ENCODE peak calls at places on chromosomes 1 and 21, in six cellular contexts. F is AG09309, B is right cardiac atrium, J is H7, Y is SJSA1, C is adipocyte. S is an unnamed sample.

GRCh38 chr1:185073725-185074124 is 28.4 kb downstream of the RNF2 start:
- DNase-seq in F (no peak), B (no peak), J (no peak), Y (peak), C (no peak), S (no peak)

GRCh38 chr1:208527197-208527596 is 283.0 kb upstream of the PLXNA2 start:
- DNase-seq in F (no peak), B (no peak), J (no peak), Y (no peak), C (no peak), S (no peak)

GRCh38 chr1:14487671-14488070 is 110.8 kb upstream of the KAZN start:
- DNase-seq in F (no peak), B (no peak), J (no peak), Y (no peak), C (no peak), S (no peak)

GRCh38 chr1:155070721-155071556 is 7.4 kb downstream of the EFNA4 start:
- DNase-seq in F (no peak), B (peak), J (peak), Y (no peak), C (peak), S (no peak)

GRCh38 chr1:18407166-18408045 is 73.3 kb upstream of the KLHDC7A start:
- DNase-seq in F (no peak), B (no peak), J (no peak), Y (no peak), C (no peak), S (no peak)

GRCh38 chr1:215992620-215993019 is 425.5 kb downstream of the KCTD3 start:
- DNase-seq in F (no peak), B (no peak), J (no peak), Y (no peak), C (peak), S (no peak)

GRCh38 chr1:202107801-202108731 is 14.7 kb upstream of the GPR37L1 start:
- DNase-seq in F (no peak), B (peak), J (peak), Y (no peak), C (no peak), S (no peak)

GRCh38 chr1:66495490-66495889 is 38.5 kb upstream of the SGIP1 start:
- DNase-seq in F (peak), B (no peak), J (no peak), Y (no peak), C (peak), S (no peak)

GRCh38 chr1:88673446-88673845 is 10.6 kb upstream of the PKN2 start:
- DNase-seq in F (no peak), B (no peak), J (no peak), Y (no peak), C (peak), S (no peak)

GRCh38 chr1:40818264-40818961 is 34.8 kb downstream of the KCNQ4 start:
- DNase-seq in F (no peak), B (peak), J (peak), Y (no peak), C (peak), S (peak)

GRCh38 chr1:115713906-115714305 is 54.6 kb downstream of the CASQ2 start:
- DNase-seq in F (no peak), B (no peak), J (no peak), Y (no peak), C (no peak), S (no peak)

GRCh38 chr1:53220171-53220961 is at the start of gene CZIB:
- DNase-seq in F (peak), B (peak), J (peak), Y (peak), C (peak), S (peak)

GRCh38 chr1:198927129-198927528 is 288.3 kb downstream of the PTPRC start:
- DNase-seq in F (no peak), B (no peak), J (no peak), Y (no peak), C (no peak), S (no peak)
- H3K4me3 ChIP-seq in F (no peak), B (no peak), J (no peak), Y (no peak), C (no peak), S (no peak)

GRCh38 chr1:162347281-162347680 is 29.4 kb downstream of the SPATA46 start:
- DNase-seq in F (no peak), B (no peak), J (no peak), Y (no peak), C (no peak), S (no peak)
- H3K4me3 ChIP-seq in F (no peak), B (no peak), J (no peak), Y (no peak), C (no peak), S (no peak)

GRCh38 chr21:39010629-39011404 is 172.4 kb downstream of the PSMG1 start:
- DNase-seq in F (no peak), B (no peak), J (no peak), Y (no peak), C (no peak), S (no peak)

GRCh38 chr21:39016740-39017315 is 166.4 kb downstream of the PSMG1 start:
- DNase-seq in F (peak), B (no peak), J (no peak), Y (no peak), C (no peak), S (no peak)

GRCh38 chr21:39012314-39013230 is 170.7 kb downstream of the PSMG1 start:
- DNase-seq in F (no peak), B (no peak), J (no peak), Y (no peak), C (no peak), S (no peak)

GRCh38 chr21:39011911-39012310 is 171.3 kb downstream of the PSMG1 start:
- DNase-seq in F (no peak), B (no peak), J (no peak), Y (no peak), C (no peak), S (no peak)

DNA sequence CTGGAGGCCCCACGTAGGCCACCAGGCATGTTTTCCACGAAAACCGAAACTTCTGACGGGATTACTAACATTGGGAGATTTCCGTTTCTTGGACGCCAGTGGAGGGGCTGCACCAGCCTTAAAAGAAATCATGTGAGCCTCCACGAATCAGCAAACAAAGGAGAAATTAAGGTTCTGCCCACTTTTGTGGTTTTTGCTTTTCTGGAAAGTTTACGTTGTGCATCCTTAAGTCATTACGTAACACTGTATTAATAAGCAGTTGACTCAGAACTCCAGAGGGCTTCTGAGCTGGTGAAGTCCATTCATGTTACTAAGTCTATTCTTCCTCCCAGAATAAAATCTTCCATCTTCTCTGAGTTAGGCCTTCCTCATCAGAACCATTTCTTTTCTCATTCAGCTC is 168.5 kb downstream of the PSMG1 start:
- DNase-seq in F (peak), B (no peak), J (no peak), Y (peak), C (peak), S (peak)
- H3K4me3 ChIP-seq in F (peak), B (no peak), J (no peak), Y (no peak), C (no peak), S (no peak)

GRCh38 chr21:36700295-36700960 is 1.5 kb downstream of the SIM2 start:
- DNase-seq in F (no peak), B (no peak), J (peak), Y (no peak), C (no peak), S (no peak)
- H3K4me3 ChIP-seq in F (no peak), B (peak), J (no peak), Y (no peak), C (peak), S (no peak)

GRCh38 chr1:205343431-205344009 is 13.2 kb downstream of the KLHDC8A start:
- DNase-seq in F (no peak), B (no peak), J (peak), Y (no peak), C (no peak), S (no peak)
- H3K4me3 ChIP-seq in F (no peak), B (peak), J (peak), Y (no peak), C (no peak), S (no peak)

DNA sequence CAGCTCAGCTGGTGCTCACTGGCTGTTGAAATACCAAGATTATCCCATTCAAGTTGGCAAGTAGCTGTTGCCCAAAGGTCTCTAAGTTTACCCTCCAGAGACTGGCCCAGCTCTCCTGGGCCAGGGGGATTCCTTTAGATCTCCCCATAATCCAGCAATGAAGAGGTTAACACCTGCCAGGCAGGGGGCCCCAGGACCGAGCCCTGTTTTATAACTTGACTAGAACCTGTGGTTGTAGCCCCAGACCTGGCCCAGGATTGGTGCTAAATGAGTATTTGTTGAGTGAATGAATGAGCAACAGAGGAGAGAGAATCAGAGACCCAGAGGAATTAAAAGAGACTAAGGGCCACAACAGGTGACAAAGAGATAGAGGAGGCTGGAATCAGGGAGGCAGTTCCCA is 2.6 kb upstream of the RHBG start:
- DNase-seq in F (no peak), B (no peak), J (peak), Y (no peak), C (no peak), S (no peak)
- H3K4me3 ChIP-seq in F (no peak), B (no peak), J (no peak), Y (no peak), C (no peak), S (no peak)

GRCh38 chr1:39214714-39214997 is 10.2 kb downstream of the MACF1 start:
- DNase-seq in F (no peak), B (no peak), J (no peak), Y (no peak), C (no peak), S (no peak)
- H3K4me3 ChIP-seq in F (no peak), B (peak), J (no peak), Y (no peak), C (no peak), S (no peak)

GRCh38 chr1:229432905-229433304 is 989 bp downstream of the ACTA1 start:
- DNase-seq in F (no peak), B (no peak), J (peak), Y (no peak), C (no peak), S (no peak)

GRCh38 chr1:229428256-229428655 is 5.6 kb downstream of the ACTA1 start:
- DNase-seq in F (no peak), B (no peak), J (no peak), Y (no peak), C (no peak), S (no peak)

GRCh38 chr1:229431270-229432115 is 2.4 kb downstream of the ACTA1 start:
- DNase-seq in F (no peak), B (no peak), J (peak), Y (no peak), C (no peak), S (no peak)

GRCh38 chr1:229432116-229432461 is 1.8 kb downstream of the ACTA1 start:
- DNase-seq in F (no peak), B (no peak), J (peak), Y (no peak), C (no peak), S (no peak)

GRCh38 chr1:229430761-229431269 is 3.1 kb downstream of the ACTA1 start:
- DNase-seq in F (no peak), B (peak), J (peak), Y (peak), C (peak), S (no peak)
- H3K4me3 ChIP-seq in F (no peak), B (no peak), J (peak), Y (no peak), C (peak), S (no peak)

DNA sequence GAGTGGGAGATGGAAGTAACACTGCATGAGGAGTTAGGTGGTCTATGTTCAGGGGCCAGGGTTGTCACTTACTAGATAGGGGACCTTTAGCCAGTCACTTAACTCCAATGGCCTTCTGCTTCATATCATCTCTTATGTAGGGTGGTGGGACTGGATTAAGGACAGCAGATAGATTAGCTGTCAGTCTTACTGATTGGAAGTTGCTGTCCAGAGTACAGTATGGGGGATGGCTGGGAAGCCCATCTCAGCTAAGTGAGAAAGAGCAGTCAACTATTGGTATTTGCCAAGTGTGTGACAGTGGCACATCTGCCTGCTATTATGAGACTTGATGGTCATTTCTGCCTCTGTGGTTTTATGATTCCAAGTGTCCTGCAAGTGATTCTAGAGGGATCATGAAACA is 130.9 kb downstream of the FGGY start:
- DNase-seq in F (no peak), B (no peak), J (no peak), Y (no peak), C (no peak), S (no peak)
- H3K4me3 ChIP-seq in F (no peak), B (no peak), J (no peak), Y (no peak), C (no peak), S (no peak)

GRCh38 chr1:32291708-32292508 is at the start of gene HDAC1:
- DNase-seq in F (peak), B (peak), J (peak), Y (peak), C (peak), S (peak)
- H3K4me3 ChIP-seq in F (peak), B (peak), J (peak), Y (peak), C (peak), S (peak)

S was measured in keratinocyte.